ENCODE peak calls at places on chromosomes 6 and 20, in nine cellular contexts. Q is IMR-90, I is mucosa of descending colon, S is fibroblast of lung, F is astrocyte, L is HepG2, W is gastrocnemius medialis, Y is spleen, G is pancreas. M is an unnamed sample. For H3K4me1, the result is how much of the 10 kb centered on the place peaks cover.

GRCh38 chr6:24757610-24758009 is 17.1 kb upstream of the GMNN start:
- DNase-seq in Q (no peak), I (no peak), S (no peak), F (no peak), L (no peak), W (no peak), Y (no peak), G (no peak), M (no peak)

GRCh38 chr6:186221-186965 is 105.9 kb upstream of the DUSP22 start:
- DNase-seq in Q (peak), I (no peak), S (peak), F (peak), L (peak), W (no peak), Y (no peak), G (no peak), M (no peak)

GRCh38 chr6:75751443-75751842 is 2.4 kb downstream of the MYO6 start:
- DNase-seq in Q (peak), I (no peak), S (peak), F (no peak), L (no peak), W (no peak), Y (no peak), G (no peak), M (no peak)

GRCh38 chr6:22884441-22884840 is 315.1 kb downstream of the HDGFL1 start:
- DNase-seq in Q (no peak), I (no peak), S (no peak), F (no peak), L (no peak), W (no peak), Y (no peak), G (no peak), M (no peak)

GRCh38 chr20:58482416-58482815 is 32.8 kb downstream of the APCDD1L start:
- DNase-seq in Q (peak), I (no peak), S (peak), F (peak), L (no peak), W (no peak), Y (no peak), G (no peak), M (no peak)

GRCh38 chr20:10557685-10558084 is 116.1 kb downstream of the JAG1 start:
- DNase-seq in Q (no peak), I (no peak), S (no peak), F (peak), L (no peak), W (no peak), Y (no peak), G (no peak), M (no peak)

GRCh38 chr20:36228809-36229208 is 7.5 kb upstream of the AAR2 start:
- DNase-seq in Q (no peak), I (no peak), S (no peak), F (no peak), L (no peak), W (no peak), Y (no peak), G (no peak), M (no peak)

GRCh38 chr6:88165877-88166492 is at the start of gene CNR1:
- DNase-seq in Q (no peak), I (peak), S (peak), F (peak), L (no peak), W (no peak), Y (peak), G (peak), M (peak)

GRCh38 chr6:125612400-125612846 is 137.0 kb upstream of the HEY2 start:
- DNase-seq in Q (no peak), I (no peak), S (peak), F (no peak), L (no peak), W (no peak), Y (no peak), G (no peak), M (no peak)

GRCh38 chr6:44456070-44456965 is 68.8 kb downstream of the CDC5L start:
- DNase-seq in Q (peak), I (peak), S (peak), F (peak), L (peak), W (peak), Y (peak), G (peak), M (peak)

GRCh38 chr6:132715204-132715603 is 1.3 kb upstream of the VNN1 start:
- DNase-seq in Q (peak), I (peak), S (peak), F (peak), L (peak), W (no peak), Y (no peak), G (peak), M (peak)

DNA sequence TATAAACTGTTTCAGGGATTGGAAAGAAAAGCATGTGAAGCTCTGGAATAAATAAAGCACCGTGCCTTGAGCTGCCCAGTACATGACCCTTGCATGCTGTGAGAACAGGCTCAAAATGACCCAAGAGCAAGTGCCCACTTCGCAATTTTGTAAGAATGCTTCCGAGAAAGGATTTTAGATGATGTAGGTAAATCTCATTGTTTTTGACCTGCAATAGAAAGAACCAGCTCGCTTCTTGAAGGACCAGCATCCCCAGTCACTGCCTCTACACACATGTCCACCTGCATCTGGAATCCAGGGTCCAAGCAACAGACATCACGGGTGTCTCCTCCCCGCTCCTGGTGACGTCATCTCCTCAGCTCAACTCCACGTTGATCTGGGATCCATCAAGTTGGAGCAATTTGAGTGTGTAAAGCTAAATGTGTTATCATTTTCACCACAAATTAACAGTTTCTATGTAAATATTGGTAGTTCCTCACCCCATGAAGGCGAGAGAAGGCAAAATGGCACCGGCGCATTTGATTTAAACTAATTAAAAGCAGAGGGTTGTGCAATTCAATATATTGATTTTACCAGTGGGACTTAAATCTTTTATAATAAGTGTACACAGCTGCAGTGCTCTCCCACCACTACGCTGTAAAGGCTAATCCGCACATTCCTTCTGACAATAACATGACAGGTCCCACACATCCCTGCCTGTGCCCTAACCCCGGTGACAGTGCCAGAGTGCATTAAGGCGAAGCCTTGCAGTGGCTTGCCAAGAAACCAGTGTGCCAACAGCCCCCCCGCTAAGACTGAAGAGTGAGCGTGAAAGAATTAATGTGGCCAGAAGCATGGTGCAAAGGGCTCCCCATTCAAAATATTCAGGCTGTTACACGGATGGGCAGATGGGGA is 6.1 kb downstream of the BMP7 start:
- DNase-seq in Q (no peak), I (no peak), S (no peak), F (no peak), L (no peak), W (no peak), Y (no peak), G (no peak), M (no peak)
- H3K4me1 ChIP-seq in Q (under half), I (under half), S (under half), F (under half), L (under half), W (under half), Y (under half), G (under half), M (under half)

GRCh38 chr6:53647437-53648094 is 18.0 kb downstream of the KLHL31 start:
- DNase-seq in Q (no peak), I (no peak), S (peak), F (no peak), L (no peak), W (no peak), Y (no peak), G (no peak), M (no peak)
- H3K4me3 ChIP-seq in Q (no peak), I (no peak), S (no peak), F (no peak), L (no peak), W (no peak), Y (no peak), G (no peak), M (no peak)

GRCh38 chr6:157556671-157557430 is 175.9 kb downstream of the ZDHHC14 start:
- DNase-seq in Q (no peak), I (no peak), S (no peak), F (no peak), L (no peak), W (no peak), Y (peak), G (peak), M (no peak)

GRCh38 chr6:157555795-157556645 is 175.0 kb downstream of the ZDHHC14 start:
- DNase-seq in Q (no peak), I (no peak), S (no peak), F (no peak), L (no peak), W (no peak), Y (peak), G (no peak), M (no peak)

GRCh38 chr6:157552956-157553485 is 172.0 kb downstream of the ZDHHC14 start:
- DNase-seq in Q (no peak), I (no peak), S (no peak), F (no peak), L (no peak), W (no peak), Y (no peak), G (no peak), M (no peak)

GRCh38 chr6:157552171-157552747 is 171.3 kb downstream of the ZDHHC14 start:
- DNase-seq in Q (no peak), I (no peak), S (no peak), F (no peak), L (no peak), W (no peak), Y (no peak), G (no peak), M (no peak)

DNA sequence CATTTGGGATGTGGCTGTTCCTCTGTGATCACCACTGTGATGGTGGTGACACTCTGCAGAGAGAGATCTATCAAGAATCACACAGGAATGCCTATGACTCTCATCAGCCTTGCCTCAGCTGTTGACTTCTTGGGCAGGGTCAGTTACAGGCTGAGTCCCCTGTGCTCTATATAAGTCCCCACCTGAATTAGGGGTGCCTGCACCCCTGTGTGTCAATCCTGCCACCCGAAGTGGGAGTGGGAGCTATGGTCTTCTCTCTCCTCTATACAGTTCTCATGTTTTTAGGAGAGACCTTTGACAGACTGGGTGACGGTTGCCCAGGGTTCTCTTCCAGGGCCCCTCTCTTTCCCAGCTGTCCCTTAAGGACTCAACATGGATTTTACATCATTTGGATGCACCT is 173.8 kb downstream of the ZDHHC14 start:
- DNase-seq in Q (no peak), I (no peak), S (no peak), F (no peak), L (no peak), W (no peak), Y (no peak), G (no peak), M (no peak)
- TF ChIP-seq CTCF in Q (no peak), I (no peak), S (no peak), F (no peak), L (no peak), W (no peak), Y (no peak), G (no peak), M (no peak)

GRCh38 chr20:2796011-2796660 is 4.3 kb downstream of the CPXM1 start:
- DNase-seq in Q (no peak), I (no peak), S (no peak), F (no peak), L (no peak), W (no peak), Y (no peak), G (no peak), M (no peak)
- H3K4me1 ChIP-seq in Q (under half), I (under half), S (under half), F (under half), L (under half), W (under half), Y (under half), G (under half), M (under half)

GRCh38 chr6:167111597-167111996 is 11.3 kb upstream of the CCR6 start:
- DNase-seq in Q (no peak), I (no peak), S (no peak), F (no peak), L (no peak), W (no peak), Y (no peak), G (no peak), M (no peak)

GRCh38 chr6:167113047-167113446 is 9.8 kb upstream of the CCR6 start:
- DNase-seq in Q (no peak), I (no peak), S (no peak), F (no peak), L (no peak), W (no peak), Y (no peak), G (no peak), M (no peak)

GRCh38 chr6:167113935-167114910 is 8.7 kb upstream of the CCR6 start:
- DNase-seq in Q (no peak), I (peak), S (no peak), F (no peak), L (no peak), W (no peak), Y (peak), G (no peak), M (peak)

GRCh38 chr6:167115054-167115453 is 7.8 kb upstream of the CCR6 start:
- DNase-seq in Q (no peak), I (no peak), S (no peak), F (no peak), L (no peak), W (no peak), Y (no peak), G (no peak), M (peak)

GRCh38 chr6:167112421-167112820 is 10.5 kb upstream of the CCR6 start:
- DNase-seq in Q (no peak), I (no peak), S (no peak), F (no peak), L (no peak), W (no peak), Y (peak), G (no peak), M (no peak)
- H3K4me3 ChIP-seq in Q (no peak), I (no peak), S (no peak), F (no peak), L (no peak), W (no peak), Y (peak), G (no peak), M (no peak)

DNA sequence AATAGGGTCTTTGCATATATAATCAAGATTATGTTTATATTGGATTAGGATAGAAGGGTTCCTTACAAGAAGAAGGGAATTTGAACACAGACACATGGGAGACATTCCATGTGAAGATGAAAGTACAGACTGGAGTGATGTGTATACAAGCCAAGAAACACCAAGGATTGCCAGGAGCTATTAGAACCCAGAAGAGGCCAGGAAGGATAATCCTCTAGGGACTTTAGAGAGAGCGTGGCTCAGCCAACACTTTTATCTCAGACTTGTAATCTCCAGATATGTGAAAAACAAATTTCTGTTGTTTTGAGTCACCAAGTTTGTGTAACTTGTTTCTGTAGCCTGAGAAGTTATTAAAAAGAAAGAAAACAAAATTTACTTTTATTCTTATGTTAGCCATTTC is 1173.9 kb upstream of the CITED2 start:
- DNase-seq in Q (no peak), I (no peak), S (no peak), F (no peak), L (no peak), W (no peak), Y (no peak), G (no peak), M (no peak)
- TF ChIP-seq CTCF in Q (no peak), I (no peak), S (no peak), F (no peak), L (no peak), W (no peak), Y (no peak), G (no peak), M (no peak)

GRCh38 chr6:159085396-159085895 is 40.7 kb upstream of the TAGAP start:
- DNase-seq in Q (no peak), I (no peak), S (no peak), F (no peak), L (no peak), W (no peak), Y (no peak), G (no peak), M (no peak)

GRCh38 chr6:159083146-159083545 is 38.4 kb upstream of the TAGAP start:
- DNase-seq in Q (no peak), I (no peak), S (no peak), F (no peak), L (no peak), W (no peak), Y (no peak), G (no peak), M (no peak)

GRCh38 chr6:159084493-159085091 is 39.8 kb upstream of the TAGAP start:
- DNase-seq in Q (peak), I (no peak), S (peak), F (peak), L (no peak), W (no peak), Y (no peak), G (no peak), M (no peak)

GRCh38 chr6:159089443-159089842 is 44.7 kb upstream of the TAGAP start:
- DNase-seq in Q (no peak), I (no peak), S (no peak), F (no peak), L (no peak), W (no peak), Y (no peak), G (no peak), M (no peak)

GRCh38 chr6:159086033-159086618 is 41.3 kb upstream of the TAGAP start:
- DNase-seq in Q (no peak), I (no peak), S (no peak), F (no peak), L (no peak), W (no peak), Y (no peak), G (no peak), M (no peak)
- H3K4me1 ChIP-seq in Q (under half), I (under half), S (under half), F (under half), L (under half), W (under half), Y (under half), G (under half), M (under half)

M was measured in BE2C.